ENCODE peak calls at places on chromosomes 3 and 15, in seven cellular contexts. Z is mesenchymal stem cell, V is neural progenitor cell, S is GM23248, A is fibroblast of lung, K is NT2/D1, W is HCT116. J is an unnamed sample.

GRCh38 chr3:30659270-30660127 is 53.1 kb downstream of the TGFBR2 start:
- DNase-seq in W (peak), Z (peak), V (no peak), K (peak), S (peak), A (peak), J (no peak)

GRCh38 chr3:53131136-53131495 is 881 bp upstream of the RFT1 start:
- DNase-seq in Z (no peak), K (no peak), W (no peak), A (no peak), V (no peak), S (peak), J (no peak)

GRCh38 chr3:131114201-131114600 is 87.5 kb downstream of the NEK11 start:
- DNase-seq in K (no peak), A (no peak), V (no peak), Z (no peak), W (no peak), S (no peak), J (no peak)

GRCh38 chr3:171113716-171114115 is 87.2 kb upstream of the SLC2A2 start:
- DNase-seq in W (no peak), Z (no peak), K (no peak), A (no peak), V (peak), S (no peak), J (no peak)

GRCh38 chr15:57503911-57504598 is 87.6 kb upstream of the MYZAP start:
- DNase-seq in V (no peak), A (peak), Z (no peak), K (no peak), S (no peak), W (no peak), J (no peak)

GRCh38 chr3:110664148-110664547 is 407.5 kb upstream of the NECTIN3 start:
- DNase-seq in S (peak), A (no peak), V (no peak), K (no peak), Z (no peak), W (no peak), J (no peak)

GRCh38 chr15:46441294-46442062 is 806.6 kb downstream of the SQOR start:
- DNase-seq in Z (peak), K (no peak), A (no peak), V (peak), W (no peak), S (peak), J (no peak)

GRCh38 chr3:197490098-197490497 is 65.7 kb downstream of the BDH1 start:
- DNase-seq in K (no peak), A (peak), V (no peak), S (peak), W (no peak), Z (peak), J (no peak)

GRCh38 chr15:80885180-80885579 is 104.4 kb downstream of the MESD start:
- DNase-seq in V (no peak), K (no peak), A (no peak), W (no peak), S (no peak), Z (no peak), J (no peak)

DNA sequence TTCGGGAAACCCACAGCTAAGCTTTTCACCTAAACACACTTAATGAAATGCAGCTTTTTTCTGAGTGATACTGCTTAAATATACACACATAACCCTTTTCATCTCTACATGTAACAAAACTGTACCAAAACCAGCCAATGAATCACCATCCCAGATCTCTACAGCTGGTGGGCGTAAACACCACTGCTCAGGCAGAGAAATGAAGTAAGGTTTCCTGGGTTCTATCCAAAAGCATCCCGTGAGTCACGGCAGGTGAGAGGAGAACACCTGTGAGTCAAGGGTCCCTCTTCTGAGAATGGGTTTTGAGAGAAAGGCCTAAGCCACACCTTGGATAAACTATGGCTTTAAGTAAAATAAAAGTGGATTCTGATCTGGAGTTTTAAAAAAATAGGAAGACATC is 2.6 kb downstream of the CLDN1 start:
- DNase-seq in A (no peak), K (no peak), V (no peak), Z (no peak), S (no peak), W (no peak), J (no peak)
- H3K4me3 ChIP-seq in A (no peak), K (no peak), V (no peak), Z (no peak), S (no peak), W (no peak), J (no peak)

GRCh38 chr3:100001083-100001482 is 113.2 kb downstream of the FILIP1L start:
- DNase-seq in V (no peak), S (no peak), W (no peak), A (no peak), K (no peak), Z (no peak), J (no peak)
- H3K9ac ChIP-seq in V (no peak), S (no peak), W (no peak), A (no peak), K (no peak), Z (no peak), J (no peak)

GRCh38 chr15:25236861-25237155 is 202.0 kb downstream of the UBE3A start:
- DNase-seq in W (no peak), A (no peak), Z (no peak), V (no peak), S (no peak), K (no peak), J (no peak)

GRCh38 chr15:25236143-25236860 is 202.5 kb downstream of the UBE3A start:
- DNase-seq in K (no peak), S (no peak), Z (no peak), V (no peak), W (no peak), A (no peak), J (no peak)

GRCh38 chr15:25235391-25235790 is 203.4 kb downstream of the UBE3A start:
- DNase-seq in V (no peak), W (no peak), A (no peak), S (no peak), Z (no peak), K (no peak), J (no peak)

GRCh38 chr15:25233766-25234350 is 205.0 kb downstream of the UBE3A start:
- DNase-seq in S (no peak), V (no peak), K (no peak), A (no peak), W (no peak), Z (no peak), J (no peak)

GRCh38 chr15:25234831-25235230 is 204.0 kb downstream of the UBE3A start:
- DNase-seq in Z (no peak), A (no peak), K (no peak), S (no peak), V (no peak), W (no peak), J (no peak)
- H3K4me3 ChIP-seq in Z (no peak), A (no peak), K (no peak), S (no peak), V (no peak), W (no peak), J (no peak)

GRCh38 chr3:64728428-64728827 is 40.6 kb upstream of the ADAMTS9 start:
- DNase-seq in A (no peak), V (no peak), K (no peak), S (no peak), W (no peak), Z (no peak), J (no peak)
- H3K9ac ChIP-seq in A (no peak), V (no peak), K (no peak), S (no peak), W (no peak), Z (no peak), J (no peak)

GRCh38 chr15:101121511-101122090 is 130.2 kb downstream of the CHSY1 start:
- DNase-seq in K (no peak), V (peak), Z (peak), S (peak), A (peak), W (no peak), J (peak)
- H3K4me3 ChIP-seq in K (no peak), V (no peak), Z (peak), S (peak), A (no peak), W (no peak), J (peak)

DNA sequence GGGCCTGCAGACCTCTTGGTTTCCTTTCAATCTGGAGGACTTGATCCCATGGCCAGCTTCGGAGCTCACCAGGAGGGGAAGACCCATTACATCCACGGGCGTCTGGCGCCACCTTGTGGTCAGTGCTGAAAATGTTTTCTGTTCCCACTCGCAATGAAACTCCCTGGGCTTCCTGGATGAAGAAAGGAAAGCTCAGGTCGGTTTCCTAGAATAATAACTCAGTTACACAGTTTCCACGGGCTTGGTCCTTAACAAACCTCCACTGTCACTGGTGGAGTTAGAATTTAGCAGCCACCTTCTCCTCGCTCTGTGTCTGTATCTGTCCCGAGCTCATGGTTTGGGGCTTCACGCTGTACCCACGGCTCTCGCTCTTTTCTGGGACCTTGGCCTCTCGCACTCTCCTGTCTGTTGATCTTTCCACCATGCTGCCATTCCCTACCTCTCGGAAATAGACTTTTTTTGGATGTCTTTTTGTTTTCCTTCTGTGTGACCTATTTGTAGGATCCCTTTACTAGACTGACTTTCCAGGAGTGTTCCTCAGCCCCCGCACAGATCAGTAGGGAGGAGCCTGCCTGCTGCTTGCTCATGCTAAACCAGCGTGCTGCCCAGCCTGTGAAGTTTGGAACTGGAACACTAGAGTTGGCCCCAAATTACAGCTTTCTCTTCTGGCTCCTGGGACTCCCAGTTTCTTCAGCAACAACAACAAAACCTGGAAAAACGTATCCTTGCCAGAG is 56.3 kb downstream of the IL20RB start:
- DNase-seq in V (peak), W (peak), Z (peak), A (peak), S (peak), K (peak), J (peak)
- H3K9ac ChIP-seq in V (no peak), W (no peak), Z (peak), A (peak), S (peak), K (peak), J (peak)

GRCh38 chr3:123110238-123110952 is 43.6 kb downstream of the PDIA5 start:
- DNase-seq in V (peak), S (no peak), A (no peak), W (no peak), Z (no peak), K (no peak), J (no peak)

GRCh38 chr3:123113889-123114450 is 47.1 kb downstream of the PDIA5 start:
- DNase-seq in K (no peak), V (no peak), S (no peak), Z (peak), A (no peak), W (no peak), J (no peak)

GRCh38 chr3:123111640-123112039 is 44.8 kb downstream of the PDIA5 start:
- DNase-seq in K (no peak), W (no peak), V (no peak), Z (no peak), A (no peak), S (no peak), J (no peak)

GRCh38 chr3:123112232-123112631 is 45.4 kb downstream of the PDIA5 start:
- DNase-seq in W (no peak), S (no peak), V (no peak), A (no peak), Z (no peak), K (no peak), J (no peak)

GRCh38 chr3:123110953-123111615 is 44.3 kb downstream of the PDIA5 start:
- DNase-seq in Z (no peak), V (no peak), S (no peak), A (no peak), K (no peak), W (no peak), J (no peak)
- H3K4me3 ChIP-seq in Z (no peak), V (peak), S (no peak), A (no peak), K (no peak), W (no peak), J (no peak)

DNA sequence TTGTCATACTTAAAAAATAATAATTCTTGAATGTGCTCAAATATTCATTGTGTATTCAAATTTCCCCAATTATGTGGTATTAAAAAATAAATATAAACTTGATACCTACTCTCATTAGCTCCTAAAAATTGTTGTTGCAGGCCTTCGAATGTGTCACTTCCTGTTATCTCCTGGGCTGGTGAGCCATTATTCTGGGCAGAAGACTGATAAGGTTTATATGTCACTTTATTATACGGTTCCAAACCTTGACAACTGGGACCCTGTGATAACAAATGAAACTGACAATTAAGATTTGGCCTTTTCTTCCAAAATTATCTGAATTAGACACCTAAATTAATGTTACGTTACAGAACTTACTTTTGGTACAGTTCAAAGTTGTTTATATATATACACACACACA is 15.0 kb downstream of the CEP152 start:
- DNase-seq in S (no peak), K (no peak), W (no peak), A (no peak), V (no peak), Z (no peak), J (no peak)
- H3K9ac ChIP-seq in S (no peak), K (no peak), W (no peak), A (no peak), V (no peak), Z (peak), J (no peak)

DNA sequence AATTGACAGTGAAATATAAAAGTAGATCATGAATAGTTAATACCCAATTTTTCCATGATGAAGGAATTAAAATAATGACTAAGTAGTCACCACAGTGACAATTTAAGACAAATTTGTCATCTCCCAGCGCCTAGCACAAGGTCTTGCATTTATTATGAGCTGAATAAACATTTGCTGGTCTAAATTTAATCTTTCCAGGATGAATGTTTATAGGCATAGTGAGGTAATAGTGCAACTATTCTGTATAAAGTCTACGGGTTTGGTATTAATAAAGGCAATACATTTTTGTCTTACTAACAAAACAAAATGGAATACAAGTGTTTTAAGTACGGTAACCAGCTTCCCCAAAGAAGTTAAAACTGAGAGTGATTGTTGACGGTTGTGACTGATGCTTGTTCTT is 209.3 kb downstream of the CD47 start:
- DNase-seq in W (no peak), K (no peak), S (no peak), Z (no peak), V (no peak), A (peak), J (no peak)
- H3K4me3 ChIP-seq in W (no peak), K (no peak), S (no peak), Z (no peak), V (no peak), A (no peak), J (no peak)

DNA sequence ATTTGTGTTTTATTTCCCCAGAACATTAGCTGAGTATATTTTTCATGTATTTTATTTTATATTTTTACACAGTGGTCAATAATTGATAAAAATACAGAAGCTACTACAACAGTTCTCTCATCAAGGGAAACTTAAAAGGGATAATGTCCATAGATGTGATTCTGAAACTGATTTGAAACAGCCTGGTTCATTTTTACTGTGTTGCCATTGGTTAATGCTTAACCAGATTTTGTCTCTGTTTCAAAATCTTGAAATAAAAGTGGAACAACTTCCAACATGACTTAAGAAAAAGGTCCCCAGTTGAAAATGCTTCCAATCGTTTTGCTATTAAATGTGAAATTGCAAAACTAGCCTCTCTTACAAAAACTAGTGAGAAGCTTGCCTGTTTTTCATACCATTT is 240.6 kb downstream of the LPP start:
- DNase-seq in A (no peak), S (no peak), W (no peak), K (no peak), V (no peak), Z (no peak), J (no peak)
- H3K9ac ChIP-seq in A (no peak), S (no peak), W (no peak), K (no peak), V (no peak), Z (no peak), J (no peak)